ENCODE peak calls at places on chromosome 1, in eight cellular contexts. Q, I, W, E, J, D, X and T are unnamed samples.

GRCh38 chr1:155455588-155456195 is 106.9 kb downstream of the ASH1L start:
- DNase-seq in Q (no peak), J (no peak), I (no peak), X (no peak), E (no peak), W (no peak), D (no peak), T (no peak)

GRCh38 chr1:51648180-51649109 is 31.6 kb downstream of the OSBPL9 start:
- DNase-seq in E (no peak), Q (peak), D (no peak), X (no peak), I (peak), J (no peak), W (no peak), T (no peak)

GRCh38 chr1:32828341-32828740 is 10.9 kb downstream of the S100PBP start:
- DNase-seq in I (no peak), Q (no peak), J (no peak), X (no peak), W (no peak), D (no peak), E (no peak), T (no peak)

GRCh38 chr1:233689748-233690254 is 75.9 kb downstream of the KCNK1 start:
- DNase-seq in W (no peak), I (no peak), E (no peak), D (no peak), Q (no peak), X (no peak), J (no peak), T (no peak)

GRCh38 chr1:202034683-202035462 is 24.5 kb downstream of the ELF3 start:
- DNase-seq in E (no peak), J (peak), D (peak), X (peak), W (no peak), Q (peak), I (no peak), T (peak)

GRCh38 chr1:42926235-42926869 is 32.3 kb downstream of the SLC2A1 start:
- DNase-seq in Q (no peak), W (no peak), I (no peak), E (no peak), J (no peak), X (no peak), D (no peak), T (no peak)

GRCh38 chr1:51936531-51936930 is 54.0 kb downstream of the RAB3B start:
- DNase-seq in I (no peak), D (no peak), J (no peak), W (no peak), X (no peak), Q (no peak), E (no peak), T (no peak)

GRCh38 chr1:18926315-18927081 is 24.1 kb upstream of the ALDH4A1 start:
- DNase-seq in D (no peak), X (peak), J (no peak), Q (peak), W (no peak), E (peak), I (no peak), T (peak)

GRCh38 chr1:39539252-39539790 is 37.3 kb downstream of the PABPC4 start:
- DNase-seq in Q (peak), J (peak), X (no peak), W (peak), E (peak), I (peak), D (peak), T (peak)

GRCh38 chr1:181108297-181108696 is 19.8 kb downstream of the IER5 start:
- DNase-seq in Q (no peak), D (no peak), I (no peak), X (no peak), W (no peak), J (no peak), E (no peak), T (no peak)

GRCh38 chr1:1397839-1398523 is 1.2 kb downstream of the CCNL2 start:
- DNase-seq in E (peak), Q (no peak), I (no peak), J (no peak), D (no peak), X (peak), W (no peak), T (no peak)

GRCh38 chr1:29939086-29939485 is 702.8 kb downstream of the PTPRU start:
- DNase-seq in J (no peak), E (no peak), W (no peak), D (no peak), Q (no peak), X (no peak), I (no peak), T (no peak)

GRCh38 chr1:164720329-164721036 is 161.5 kb downstream of the PBX1 start:
- DNase-seq in W (no peak), I (no peak), X (no peak), Q (no peak), D (no peak), J (no peak), E (no peak), T (no peak)

GRCh38 chr1:243325305-243325890 is 69.6 kb downstream of the SDCCAG8 start:
- DNase-seq in Q (no peak), I (no peak), W (peak), J (no peak), X (no peak), E (peak), D (peak), T (peak)

GRCh38 chr1:234315091-234315541 is 58.1 kb upstream of the COA6 start:
- DNase-seq in E (peak), X (no peak), W (no peak), D (no peak), J (no peak), I (no peak), Q (no peak), T (no peak)

GRCh38 chr1:27598288-27598687 is 5.7 kb downstream of the AHDC1 start:
- DNase-seq in Q (no peak), J (peak), E (no peak), X (no peak), D (peak), W (no peak), I (peak), T (no peak)

GRCh38 chr1:53766766-53767409 is 27.9 kb upstream of the GLIS1 start:
- DNase-seq in W (no peak), D (no peak), E (no peak), X (no peak), Q (no peak), J (no peak), I (no peak), T (no peak)

GRCh38 chr1:245677446-245678240 is 522.9 kb downstream of the KIF26B start:
- DNase-seq in Q (no peak), I (peak), W (no peak), E (no peak), D (no peak), J (no peak), X (no peak), T (no peak)

GRCh38 chr1:238961790-238962189 is 424.6 kb upstream of the CHRM3 start:
- DNase-seq in E (no peak), I (no peak), D (no peak), Q (no peak), J (no peak), W (no peak), X (no peak), T (no peak)

GRCh38 chr1:222009105-222009730 is 267.3 kb upstream of the DUSP10 start:
- DNase-seq in X (no peak), D (peak), J (peak), E (peak), I (peak), Q (no peak), W (no peak), T (peak)

GRCh38 chr1:112849425-112849966 is 106.5 kb downstream of the SLC16A1 start:
- DNase-seq in I (peak), D (peak), Q (peak), E (peak), W (peak), J (peak), X (no peak), T (no peak)

GRCh38 chr1:196372896-196373536 is 235.2 kb downstream of the KCNT2 start:
- DNase-seq in E (no peak), I (no peak), X (no peak), W (no peak), Q (no peak), D (no peak), J (no peak), T (peak)

GRCh38 chr1:94154989-94155388 is 34.0 kb upstream of the ABCA4 start:
- DNase-seq in Q (no peak), X (no peak), W (no peak), I (no peak), J (no peak), E (no peak), D (no peak), T (no peak)

GRCh38 chr1:53145942-53146708 is 3.7 kb upstream of the SLC1A7 start:
- DNase-seq in D (no peak), Q (peak), J (no peak), W (no peak), X (no peak), I (no peak), E (no peak), T (no peak)

GRCh38 chr1:75519626-75520025 is 91.3 kb downstream of the SLC44A5 start:
- DNase-seq in Q (no peak), W (no peak), J (no peak), X (no peak), E (no peak), D (no peak), I (no peak), T (no peak)

GRCh38 chr1:209742409-209743144 is 13.3 kb upstream of the TRAF3IP3 start:
- DNase-seq in Q (no peak), X (no peak), D (no peak), J (no peak), E (no peak), I (no peak), W (no peak), T (no peak)

GRCh38 chr1:92903765-92904164 is 57.5 kb downstream of the DIPK1A start:
- DNase-seq in Q (no peak), W (no peak), X (no peak), I (no peak), D (no peak), J (no peak), E (no peak), T (no peak)

GRCh38 chr1:10631811-10632481 is 157.2 kb downstream of the PEX14 start:
- DNase-seq in J (peak), D (no peak), X (peak), I (no peak), Q (no peak), E (no peak), W (no peak), T (no peak)

GRCh38 chr1:76726251-76726650 is 141.0 kb upstream of the ST6GALNAC5 start:
- DNase-seq in D (no peak), Q (no peak), J (no peak), E (no peak), X (no peak), I (no peak), W (no peak), T (no peak)

GRCh38 chr1:67126111-67126746 is 8.5 kb downstream of the C1orf141 start:
- DNase-seq in E (no peak), X (no peak), Q (no peak), W (no peak), J (no peak), D (no peak), I (no peak), T (no peak)

GRCh38 chr1:114369930-114370329 is 141.1 kb downstream of the TRIM33 start:
- DNase-seq in I (no peak), D (no peak), Q (no peak), W (no peak), J (no peak), X (no peak), E (no peak), T (no peak)

GRCh38 chr1:47995306-47996050 is 1.7 kb downstream of the TRABD2B start:
- DNase-seq in E (no peak), J (no peak), W (no peak), Q (no peak), X (no peak), D (no peak), I (peak), T (no peak)

GRCh38 chr1:177209357-177209756 is 38.6 kb downstream of the BRINP2 start:
- DNase-seq in J (no peak), D (no peak), X (no peak), W (no peak), Q (peak), I (no peak), E (no peak), T (no peak)

GRCh38 chr1:101444873-101445618 is 208.2 kb downstream of the S1PR1 start:
- DNase-seq in Q (no peak), W (no peak), D (no peak), I (no peak), E (no peak), J (no peak), X (no peak), T (no peak)

GRCh38 chr1:9315411-9316079 is 22.9 kb downstream of the SPSB1 start:
- DNase-seq in X (peak), J (no peak), I (no peak), Q (no peak), E (peak), W (no peak), D (no peak), T (peak)

GRCh38 chr1:208089151-208089550 is 155.0 kb downstream of the PLXNA2 start:
- DNase-seq in D (no peak), E (no peak), J (no peak), X (no peak), Q (no peak), W (no peak), I (no peak), T (no peak)

GRCh38 chr1:10107985-10108663 is 75.4 kb downstream of the UBE4B start:
- DNase-seq in E (no peak), Q (no peak), D (no peak), I (no peak), J (no peak), W (no peak), X (no peak), T (no peak)

GRCh38 chr1:110308247-110308646 is 30.9 kb upstream of the RBM15 start:
- DNase-seq in E (no peak), J (no peak), Q (no peak), I (no peak), D (no peak), X (no peak), W (no peak), T (no peak)

DNA sequence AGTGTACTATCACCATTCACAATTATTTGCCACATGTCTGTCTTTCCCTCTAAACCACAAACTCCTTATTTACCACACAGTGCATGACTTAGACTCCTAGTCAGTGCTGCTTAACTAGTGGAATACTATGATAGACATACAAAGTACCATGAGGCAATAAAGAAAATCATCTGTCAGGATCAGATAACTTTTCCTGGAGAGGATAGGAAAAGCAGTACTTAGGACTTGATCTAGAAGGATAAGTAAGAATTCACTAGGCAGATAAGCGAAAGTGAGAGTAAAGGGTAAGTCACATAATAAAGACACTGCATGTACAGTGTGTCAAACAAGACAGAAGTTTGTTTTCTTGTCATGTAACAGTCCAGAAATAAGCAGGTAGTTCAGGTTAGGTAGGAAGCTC is 21.2 kb upstream of the TSPAN1 start:
- DNase-seq in X (no peak), W (no peak), J (no peak), Q (no peak), E (no peak), I (no peak), D (no peak), T (no peak)
- TF ChIP-seq CTCF in X (no peak), W (no peak), J (no peak), Q (no peak), E (no peak), I (no peak), D (no peak), T (no peak)

GRCh38 chr1:17669866-17670451 is 85.2 kb upstream of the ACTL8 start:
- DNase-seq in W (no peak), X (peak), Q (no peak), I (no peak), D (no peak), J (no peak), E (no peak), T (no peak)
- TF ChIP-seq CTCF in W (no peak), X (no peak), Q (no peak), I (no peak), D (no peak), J (no peak), E (no peak), T (no peak)

GRCh38 chr1:224356685-224357625 is at the start of gene CNIH4:
- DNase-seq in Q (peak), W (peak), I (peak), E (peak), D (peak), X (peak), J (peak), T (peak)
- TF ChIP-seq CTCF in Q (no peak), W (no peak), I (no peak), E (no peak), D (no peak), X (no peak), J (no peak), T (no peak)

DNA sequence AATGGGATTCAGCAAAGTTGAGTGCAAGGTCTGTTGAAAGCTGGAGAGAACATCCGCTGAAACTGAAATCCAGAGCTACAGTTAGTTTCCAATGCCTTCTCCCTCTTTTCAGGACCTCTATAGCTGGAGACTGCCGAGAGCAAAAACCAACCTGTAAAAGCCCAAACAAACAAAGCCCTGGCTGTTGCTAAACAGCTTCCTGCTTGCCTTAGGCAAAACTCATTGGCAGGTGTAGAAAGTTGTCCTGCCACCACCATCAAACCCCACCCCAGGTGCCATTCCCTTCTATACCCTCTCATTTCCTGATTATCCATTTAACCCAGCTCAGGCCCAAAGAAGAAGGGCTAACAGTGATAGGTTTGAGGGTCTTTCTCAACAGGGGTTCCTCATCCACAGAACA is 24.7 kb downstream of the SCYL3 start:
- DNase-seq in W (no peak), X (no peak), E (no peak), D (no peak), J (no peak), I (no peak), Q (no peak), T (no peak)
- TF ChIP-seq CTCF in W (no peak), X (no peak), E (no peak), D (no peak), J (no peak), I (no peak), Q (no peak), T (no peak)

DNA sequence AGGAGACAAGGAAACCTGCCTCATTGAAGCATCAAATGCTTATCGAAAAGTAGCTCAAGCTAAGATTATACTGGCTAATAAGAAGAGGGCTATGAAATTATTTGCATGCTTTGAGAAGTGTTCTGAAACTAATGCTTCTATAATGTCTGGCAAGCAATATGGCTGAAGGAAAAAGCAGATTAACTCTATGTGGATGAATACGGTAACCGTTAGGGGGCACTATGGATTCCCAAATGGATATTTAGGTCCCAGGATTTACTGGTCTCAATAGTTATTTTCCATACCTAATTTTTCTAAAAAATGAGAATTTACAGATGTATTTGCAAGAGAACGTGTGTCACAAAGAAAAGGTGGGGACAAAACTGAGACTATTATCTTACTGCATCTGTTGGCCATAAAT is 34.6 kb upstream of the RRP15 start:
- DNase-seq in D (no peak), X (no peak), E (no peak), J (no peak), W (no peak), I (no peak), Q (no peak), T (no peak)
- TF ChIP-seq CTCF in D (peak), X (no peak), E (no peak), J (no peak), W (no peak), I (peak), Q (no peak), T (no peak)

GRCh38 chr1:6252374-6252710 is 8.4 kb downstream of the HES3 start:
- DNase-seq in Q (no peak), E (no peak), W (no peak), I (no peak), X (no peak), D (no peak), J (no peak), T (no peak)
- TF ChIP-seq CTCF in Q (no peak), E (no peak), W (no peak), I (no peak), X (no peak), D (no peak), J (no peak), T (no peak)

DNA sequence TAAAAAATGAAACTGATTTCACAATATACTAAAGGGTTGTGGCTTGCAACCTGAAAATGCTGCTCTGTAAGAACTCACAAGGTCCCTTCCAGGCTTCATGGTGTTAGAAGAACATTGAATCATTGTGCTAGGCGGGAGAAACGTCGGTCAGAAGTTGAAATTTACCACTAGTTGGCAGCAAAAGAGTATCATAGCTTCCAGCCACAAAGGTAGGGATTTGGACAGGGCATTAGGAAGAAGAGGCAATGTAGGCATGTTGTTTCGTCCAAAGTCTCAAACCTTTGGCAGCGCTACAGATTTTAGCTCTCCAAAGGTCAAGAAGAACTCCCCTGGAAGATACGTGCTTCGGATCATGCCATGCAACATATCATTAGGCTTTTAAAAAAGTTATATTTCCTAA is 62.5 kb upstream of the ZP4 start:
- DNase-seq in J (no peak), I (peak), D (no peak), W (no peak), Q (no peak), E (no peak), X (no peak), T (no peak)
- TF ChIP-seq CTCF in J (no peak), I (peak), D (no peak), W (no peak), Q (no peak), E (no peak), X (no peak), T (no peak)